ENCODE peak calls at places on chromosomes 7 and 10, in ten cellular contexts. Y is body of pancreas, O is psoas muscle, Z is NB4, X is kidney, P is HFF-Myc, G is right cardiac atrium, K is HCT116, S is uterus, V is heart left ventricle. J is an unnamed sample.

GRCh38 chr7:130966246-130967009 is 232.4 kb upstream of the KLF14 start:
- DNase-seq in Y (no peak), O (no peak), Z (no peak), X (no peak), P (no peak), G (no peak), K (no peak), S (no peak), V (no peak), J (no peak)

GRCh38 chr10:68125770-68126169 is 16.5 kb downstream of the MYPN start:
- DNase-seq in Y (no peak), O (no peak), Z (no peak), X (no peak), P (no peak), G (no peak), K (no peak), S (no peak), V (no peak), J (no peak)

GRCh38 chr10:108465871-108466641 is 1301.5 kb upstream of the SORCS1 start:
- DNase-seq in Y (peak), O (peak), Z (no peak), X (peak), P (no peak), G (peak), K (no peak), S (no peak), V (peak), J (peak)

GRCh38 chr10:98694014-98694413 is 247.3 kb upstream of the HPS1 start:
- DNase-seq in Y (peak), O (no peak), Z (no peak), X (no peak), P (no peak), G (no peak), K (no peak), S (no peak), V (no peak), J (no peak)

GRCh38 chr10:105017116-105017515 is 376.0 kb downstream of the SORCS3 start:
- DNase-seq in Y (no peak), O (no peak), Z (no peak), X (no peak), P (no peak), G (no peak), K (no peak), S (no peak), V (no peak), J (no peak)

GRCh38 chr10:71990706-71991269 is 26.6 kb downstream of the CHST3 start:
- DNase-seq in Y (no peak), O (peak), Z (no peak), X (no peak), P (no peak), G (peak), K (no peak), S (no peak), V (no peak), J (no peak)

GRCh38 chr10:30330512-30331168 is 18.4 kb downstream of the MTPAP start:
- DNase-seq in Y (no peak), O (no peak), Z (no peak), X (no peak), P (peak), G (no peak), K (no peak), S (no peak), V (no peak), J (no peak)

GRCh38 chr7:114648680-114649079 is 234.1 kb downstream of the FOXP2 start:
- DNase-seq in Y (no peak), O (no peak), Z (no peak), X (no peak), P (no peak), G (no peak), K (no peak), S (no peak), V (no peak), J (no peak)

GRCh38 chr7:106376026-106376799 is 91.4 kb upstream of the NAMPT start:
- DNase-seq in Y (no peak), O (no peak), Z (no peak), X (no peak), P (no peak), G (no peak), K (no peak), S (no peak), V (no peak), J (no peak)

GRCh38 chr7:22670422-22670815 is 56.6 kb upstream of the IL6 start:
- DNase-seq in Y (no peak), O (no peak), Z (no peak), X (no peak), P (no peak), G (no peak), K (no peak), S (no peak), V (no peak), J (no peak)

GRCh38 chr10:23419657-23420319 is 19.1 kb upstream of the OTUD1 start:
- DNase-seq in Y (no peak), O (no peak), Z (no peak), X (no peak), P (no peak), G (no peak), K (no peak), S (no peak), V (no peak), J (no peak)

GRCh38 chr7:66529889-66530615 is 98.6 kb upstream of the KCTD7 start:
- DNase-seq in Y (no peak), O (no peak), Z (no peak), X (no peak), P (no peak), G (peak), K (no peak), S (no peak), V (no peak), J (no peak)

GRCh38 chr7:111145472-111145871 is 54.5 kb downstream of the LRRN3 start:
- DNase-seq in Y (no peak), O (peak), Z (no peak), X (no peak), P (no peak), G (no peak), K (no peak), S (no peak), V (no peak), J (no peak)

GRCh38 chr10:110008518-110009339 is 945 bp downstream of the ADD3 start:
- DNase-seq in Y (peak), O (no peak), Z (peak), X (peak), P (no peak), G (peak), K (no peak), S (peak), V (peak), J (no peak)

GRCh38 chr10:31808258-31809218 is 120.1 kb downstream of the ARHGAP12 start:
- DNase-seq in Y (peak), O (peak), Z (peak), X (no peak), P (peak), G (peak), K (peak), S (peak), V (peak), J (no peak)

GRCh38 chr10:78470267-78471103 is 436.8 kb downstream of the RPS24 start:
- DNase-seq in Y (no peak), O (no peak), Z (peak), X (no peak), P (no peak), G (no peak), K (no peak), S (no peak), V (no peak), J (peak)

GRCh38 chr10:126376956-126377355 is 11.3 kb downstream of the ADAM12 start:
- DNase-seq in Y (no peak), O (no peak), Z (no peak), X (no peak), P (no peak), G (no peak), K (no peak), S (no peak), V (no peak), J (no peak)

GRCh38 chr7:137888254-137888653 is 41.5 kb upstream of the DGKI start:
- DNase-seq in Y (no peak), O (no peak), Z (no peak), X (no peak), P (no peak), G (no peak), K (no peak), S (no peak), V (no peak), J (no peak)

GRCh38 chr7:30556854-30557644 is 37.6 kb upstream of the GARS1 start:
- DNase-seq in Y (peak), O (no peak), Z (no peak), X (no peak), P (no peak), G (no peak), K (no peak), S (no peak), V (no peak), J (peak)

GRCh38 chr7:154255324-154255723 is 203.1 kb downstream of the DPP6 start:
- DNase-seq in Y (no peak), O (no peak), Z (no peak), X (no peak), P (no peak), G (no peak), K (no peak), S (no peak), V (no peak), J (no peak)

GRCh38 chr7:2934984-2935740 is 91.1 kb upstream of the GNA12 start:
- DNase-seq in Y (no peak), O (no peak), Z (no peak), X (peak), P (no peak), G (no peak), K (no peak), S (no peak), V (no peak), J (peak)

GRCh38 chr10:50624154-50624865 is 554 bp upstream of the SGMS1 start:
- DNase-seq in Y (peak), O (peak), Z (peak), X (peak), P (peak), G (peak), K (peak), S (peak), V (peak), J (peak)

GRCh38 chr10:93548376-93549071 is 17.9 kb upstream of the FFAR4 start:
- DNase-seq in Y (no peak), O (no peak), Z (no peak), X (no peak), P (no peak), G (no peak), K (no peak), S (no peak), V (no peak), J (no peak)

GRCh38 chr10:114867365-114867764 is 45.8 kb downstream of the FHIP2A start:
- DNase-seq in Y (no peak), O (no peak), Z (no peak), X (no peak), P (no peak), G (no peak), K (no peak), S (no peak), V (no peak), J (no peak)

GRCh38 chr10:60206735-60207134 is 182.9 kb downstream of the ANK3 start:
- DNase-seq in Y (no peak), O (no peak), Z (no peak), X (no peak), P (no peak), G (no peak), K (no peak), S (peak), V (no peak), J (no peak)

GRCh38 chr10:97961979-97962378 is 68.4 kb downstream of the CRTAC1 start:
- DNase-seq in Y (no peak), O (no peak), Z (no peak), X (no peak), P (no peak), G (no peak), K (no peak), S (no peak), V (no peak), J (no peak)

GRCh38 chr10:11658801-11659368 is 47.4 kb upstream of the USP6NL start:
- DNase-seq in Y (no peak), O (no peak), Z (no peak), X (no peak), P (no peak), G (no peak), K (no peak), S (no peak), V (no peak), J (peak)

GRCh38 chr10:97573021-97573420 is 442 bp downstream of the ANKRD2 start:
- DNase-seq in Y (no peak), O (no peak), Z (no peak), X (no peak), P (no peak), G (peak), K (no peak), S (no peak), V (no peak), J (no peak)

GRCh38 chr7:18768256-18768655 is 272.7 kb downstream of the HDAC9 start:
- DNase-seq in Y (no peak), O (no peak), Z (no peak), X (no peak), P (no peak), G (no peak), K (no peak), S (no peak), V (no peak), J (no peak)

GRCh38 chr10:92695679-92696605 is 6.2 kb downstream of the HHEX start:
- DNase-seq in Y (peak), O (no peak), Z (no peak), X (peak), P (no peak), G (peak), K (no peak), S (no peak), V (no peak), J (no peak)

GRCh38 chr7:115014794-115015193 is 92.9 kb downstream of the MDFIC start:
- DNase-seq in Y (no peak), O (no peak), Z (no peak), X (no peak), P (no peak), G (no peak), K (no peak), S (no peak), V (no peak), J (no peak)

GRCh38 chr7:39644170-39644569 is 20.8 kb downstream of the RALA start:
- DNase-seq in Y (no peak), O (no peak), Z (no peak), X (no peak), P (no peak), G (no peak), K (no peak), S (no peak), V (no peak), J (no peak)

GRCh38 chr7:115654384-115655181 is 376.0 kb downstream of the TFEC start:
- DNase-seq in Y (no peak), O (no peak), Z (no peak), X (no peak), P (no peak), G (no peak), K (no peak), S (no peak), V (no peak), J (no peak)

GRCh38 chr10:31140716-31141115 is 109.1 kb upstream of the ZNF438 start:
- DNase-seq in Y (no peak), O (no peak), Z (no peak), X (no peak), P (no peak), G (no peak), K (no peak), S (no peak), V (no peak), J (no peak)

DNA sequence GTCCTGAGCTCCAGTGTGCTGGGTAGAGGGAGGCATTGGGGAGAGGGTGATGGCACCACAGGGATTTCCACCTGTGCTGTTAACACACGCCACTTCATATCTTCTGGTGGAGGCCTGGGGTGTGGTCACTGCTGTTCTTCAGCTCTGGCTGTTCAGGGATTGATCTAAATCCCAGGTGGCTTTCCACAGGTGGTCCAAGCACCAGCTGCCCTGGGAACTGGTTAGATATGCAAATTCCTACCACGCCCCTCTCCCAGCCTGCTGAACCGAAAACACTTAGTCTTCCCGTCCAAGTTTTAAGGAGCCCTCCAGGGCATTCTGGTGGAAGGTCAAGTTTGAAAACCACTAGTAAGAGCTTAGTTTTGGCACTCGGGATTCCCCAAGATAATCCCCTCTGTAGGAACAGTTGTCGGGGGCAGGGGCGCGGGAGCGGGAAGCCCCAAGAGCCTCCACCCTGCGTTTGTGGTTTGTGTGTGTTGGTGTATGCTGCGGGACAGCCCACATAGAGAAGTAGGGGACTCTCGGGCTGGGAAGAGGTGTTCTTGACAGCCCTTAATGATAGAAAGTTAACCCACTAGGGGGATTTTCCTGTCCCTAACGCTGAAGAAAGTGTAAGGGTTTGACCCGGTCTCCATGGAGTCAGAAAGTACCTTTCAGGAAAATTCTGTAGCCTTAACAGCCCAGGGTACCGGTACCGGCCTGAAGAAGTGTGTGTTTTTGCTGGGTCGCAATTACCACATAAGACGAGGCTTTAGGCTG is 5.1 kb downstream of the DEPP1 start:
- DNase-seq in Y (no peak), O (peak), Z (peak), X (no peak), P (no peak), G (peak), K (no peak), S (peak), V (no peak), J (no peak)
- H3K4me3 ChIP-seq in Y (no peak), O (no peak), Z (no peak), X (no peak), P (no peak), G (no peak), K (no peak), S (no peak), V (no peak), J (no peak)

GRCh38 chr10:6162589-6163356 is 40.0 kb upstream of the PFKFB3 start:
- DNase-seq in Y (peak), O (no peak), Z (no peak), X (no peak), P (no peak), G (no peak), K (no peak), S (peak), V (no peak), J (no peak)
- H3K4me3 ChIP-seq in Y (no peak), O (peak), Z (no peak), X (peak), P (peak), G (peak), K (peak), S (peak), V (peak), J (peak)

GRCh38 chr7:54885285-54885684 is 126.3 kb upstream of the SEC61G start:
- DNase-seq in Y (no peak), O (no peak), Z (no peak), X (no peak), P (no peak), G (no peak), K (no peak), S (no peak), V (no peak), J (no peak)

GRCh38 chr7:54888736-54889082 is 129.7 kb upstream of the SEC61G start:
- DNase-seq in Y (no peak), O (peak), Z (no peak), X (no peak), P (no peak), G (no peak), K (no peak), S (no peak), V (no peak), J (no peak)

GRCh38 chr7:54882694-54883093 is 123.7 kb upstream of the SEC61G start:
- DNase-seq in Y (no peak), O (no peak), Z (no peak), X (no peak), P (no peak), G (no peak), K (no peak), S (no peak), V (no peak), J (no peak)

GRCh38 chr7:54888067-54888735 is 129.2 kb upstream of the SEC61G start:
- DNase-seq in Y (no peak), O (peak), Z (no peak), X (no peak), P (no peak), G (peak), K (no peak), S (no peak), V (no peak), J (no peak)
- H3K4me3 ChIP-seq in Y (no peak), O (peak), Z (no peak), X (peak), P (peak), G (peak), K (no peak), S (no peak), V (peak), J (peak)

GRCh38 chr10:73647875-73648228 is 6.6 kb upstream of the MYOZ1 start:
- DNase-seq in Y (no peak), O (peak), Z (no peak), X (no peak), P (no peak), G (peak), K (no peak), S (no peak), V (no peak), J (no peak)
- H3K4me3 ChIP-seq in Y (peak), O (peak), Z (no peak), X (peak), P (peak), G (peak), K (no peak), S (peak), V (peak), J (peak)

DNA sequence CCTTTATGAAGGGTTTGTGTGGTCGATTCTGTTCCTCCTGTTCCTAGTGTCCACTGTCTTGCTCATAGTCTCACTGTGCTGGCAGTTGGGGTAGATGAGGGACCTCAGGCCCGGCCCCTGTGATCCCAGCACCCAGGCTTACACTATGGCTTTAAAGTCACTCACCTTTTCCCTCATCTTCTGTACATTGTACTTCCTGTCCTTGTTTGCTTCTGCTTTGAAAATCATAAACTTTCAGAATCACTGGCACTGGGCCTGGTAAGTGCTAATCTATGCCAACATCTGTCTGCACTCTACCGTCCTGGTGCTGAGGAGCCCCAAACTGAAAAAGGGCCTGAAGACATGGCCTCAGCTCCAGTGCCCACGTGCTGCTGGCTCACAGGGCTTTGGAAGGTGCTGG is 5.7 kb upstream of the TAS2R60 start:
- DNase-seq in Y (no peak), O (no peak), Z (no peak), X (no peak), P (no peak), G (no peak), K (no peak), S (no peak), V (no peak), J (no peak)
- H3K4me3 ChIP-seq in Y (no peak), O (no peak), Z (no peak), X (no peak), P (no peak), G (no peak), K (no peak), S (no peak), V (no peak), J (no peak)